ENCODE peak calls at places on chromosomes 13 and 19, in nine cellular contexts. X is astrocyte of the cerebellum; V is NCI-H1092 treated with DMSO at 0.1 percent for 48 hours; I is IMR-90; O is stimulated activated CD4-positive, alpha-beta T cell treated with anti-CD3 and anti-CD28 coated beads, Interleukin-15, amount 100 ng/mL, for 1 hour; M is activated T-cell treated with anti-CD3 and anti-CD28 coated beads, Interleukin-2, amount 50 U/mL, for 24 hours; F is NB4; R is caudate nucleus; G is iris pigment epithelial cell. D is an unnamed sample.

GRCh38 chr19:50512999-50513745 is 541 bp downstream of the ASPDH start:
- DNase-seq in X (no peak), V (no peak), I (no peak), O (no peak), M (no peak), F (no peak), R (no peak), G (no peak), D (no peak)

GRCh38 chr19:13795595-13796300 is 505 bp downstream of the ZSWIM4 start:
- DNase-seq in X (no peak), V (no peak), I (peak), O (no peak), M (no peak), F (no peak), R (no peak), G (peak), D (no peak)

GRCh38 chr19:12669272-12670158 is 2.9 kb downstream of the WDR83 start:
- DNase-seq in X (peak), V (peak), I (peak), O (peak), M (peak), F (peak), R (peak), G (peak), D (peak)

GRCh38 chr13:51223284-51224270 is 1.4 kb downstream of the FAM124A start:
- DNase-seq in X (no peak), V (no peak), I (no peak), O (no peak), M (no peak), F (no peak), R (peak), G (no peak), D (no peak)

GRCh38 chr13:102825921-102826706 is 19.7 kb upstream of the ERCC5 start:
- DNase-seq in X (peak), V (no peak), I (peak), O (no peak), M (no peak), F (peak), R (no peak), G (peak), D (no peak)

GRCh38 chr13:42707003-42707402 is 74.4 kb upstream of the FAM216B start:
- DNase-seq in X (no peak), V (no peak), I (peak), O (no peak), M (no peak), F (no peak), R (no peak), G (peak), D (no peak)

GRCh38 chr19:2791876-2792275 is 6.6 kb downstream of the THOP1 start:
- DNase-seq in X (no peak), V (no peak), I (no peak), O (no peak), M (no peak), F (no peak), R (no peak), G (no peak), D (no peak)

GRCh38 chr19:4807188-4807587 is 15.7 kb downstream of the FEM1A start:
- DNase-seq in X (no peak), V (no peak), I (no peak), O (no peak), M (no peak), F (peak), R (no peak), G (no peak), D (no peak)

GRCh38 chr13:113613789-113614379 is 29.3 kb downstream of the TFDP1 start:
- DNase-seq in X (no peak), V (no peak), I (no peak), O (no peak), M (no peak), F (no peak), R (no peak), G (no peak), D (no peak)

GRCh38 chr19:42284066-42284501 is 15.0 kb downstream of the CIC start:
- DNase-seq in X (peak), V (peak), I (peak), O (peak), M (no peak), F (peak), R (peak), G (peak), D (peak)

GRCh38 chr13:104006625-104007061 is 940.4 kb upstream of the SLC10A2 start:
- DNase-seq in X (peak), V (no peak), I (peak), O (no peak), M (no peak), F (no peak), R (peak), G (peak), D (no peak)

GRCh38 chr13:99380402-99380801 is 73.2 kb upstream of the GPR183 start:
- DNase-seq in X (no peak), V (no peak), I (no peak), O (no peak), M (peak), F (no peak), R (no peak), G (no peak), D (no peak)

GRCh38 chr13:112842343-112842856 is 126.6 kb upstream of the MCF2L start:
- DNase-seq in X (peak), V (no peak), I (no peak), O (no peak), M (no peak), F (no peak), R (no peak), G (peak), D (no peak)

GRCh38 chr13:101845501-101846012 is 393.1 kb downstream of the ITGBL1 start:
- DNase-seq in X (no peak), V (no peak), I (peak), O (no peak), M (no peak), F (no peak), R (no peak), G (peak), D (no peak)

GRCh38 chr13:38405216-38405615 is 55.6 kb downstream of the UFM1 start:
- DNase-seq in X (no peak), V (no peak), I (no peak), O (no peak), M (no peak), F (no peak), R (no peak), G (no peak), D (no peak)

GRCh38 chr13:30170569-30170968 is 136.8 kb downstream of the KATNAL1 start:
- DNase-seq in X (no peak), V (no peak), I (no peak), O (no peak), M (no peak), F (no peak), R (no peak), G (no peak), D (no peak)